ENCODE peak calls at places on chromosome 11, in four cellular contexts. F is K562, U is SK-N-SH, M is GM12878. T is an unnamed sample.

GRCh38 chr11:24587655-24588054 is 90.8 kb downstream of the LUZP2 start:
- DNase-seq in F (no peak), U (no peak), M (no peak), T (no peak)

GRCh38 chr11:76626921-76627391 is 43.6 kb downstream of the LRRC32 start:
- DNase-seq in F (no peak), U (no peak), M (peak; percentile 88), T (no peak)

GRCh38 chr11:5301846-5302245 is at the start of gene OR51B4:
- DNase-seq in F (no peak), U (no peak), M (no peak), T (no peak)

GRCh38 chr11:68584097-68584496 is 100.2 kb upstream of the GAL start:
- DNase-seq in F (peak; percentile 76), U (peak; percentile 55), M (no peak), T (no peak)

GRCh38 chr11:46246514-46246913 is 30.9 kb upstream of the CREB3L1 start:
- DNase-seq in F (no peak), U (no peak), M (no peak), T (no peak)

GRCh38 chr11:132595711-132596111 is 936.6 kb downstream of the OPCML start:
- DNase-seq in F (no peak), U (peak; percentile 32), M (no peak), T (no peak)

GRCh38 chr11:92222701-92223100 is 1.9 kb upstream of the FAT3 start:
- DNase-seq in F (no peak), U (no peak), M (no peak), T (no peak)

GRCh38 chr11:27496461-27496860 is 10.1 kb downstream of the LIN7C start:
- DNase-seq in F (no peak), U (no peak), M (no peak), T (no peak)

GRCh38 chr11:131643171-131643570 is 272.8 kb downstream of the NTM start:
- DNase-seq in F (no peak), U (peak; percentile 59), M (no peak), T (no peak)

GRCh38 chr11:64251722-64251985 is 324 bp downstream of the PLCB3 start:
- DNase-seq in F (no peak), U (no peak), M (no peak), T (no peak)

DNA sequence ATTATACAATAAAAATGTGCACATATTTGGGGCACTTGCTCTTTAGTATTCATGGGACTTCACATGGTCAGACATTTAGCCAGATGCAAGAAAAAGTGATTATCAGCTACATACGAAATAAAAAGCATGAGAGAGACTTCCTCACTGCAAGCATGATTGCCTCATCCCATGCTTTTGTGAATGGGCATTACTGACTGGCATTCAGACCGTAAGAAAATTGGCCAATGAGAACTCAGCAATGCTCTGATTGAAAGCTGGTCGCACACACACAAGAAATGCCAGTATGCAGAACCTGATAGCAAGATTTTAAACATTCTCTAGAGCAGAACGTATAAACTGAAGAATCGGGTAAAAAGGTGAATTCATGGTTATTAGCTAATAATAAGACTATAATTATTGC is 39.3 kb downstream of the BLID start:
- DNase-seq in F (no peak), U (no peak), M (no peak), T (no peak)
- TF ChIP-seq JUND in F (no peak), U (no peak), M (no peak), T (no peak)

DNA sequence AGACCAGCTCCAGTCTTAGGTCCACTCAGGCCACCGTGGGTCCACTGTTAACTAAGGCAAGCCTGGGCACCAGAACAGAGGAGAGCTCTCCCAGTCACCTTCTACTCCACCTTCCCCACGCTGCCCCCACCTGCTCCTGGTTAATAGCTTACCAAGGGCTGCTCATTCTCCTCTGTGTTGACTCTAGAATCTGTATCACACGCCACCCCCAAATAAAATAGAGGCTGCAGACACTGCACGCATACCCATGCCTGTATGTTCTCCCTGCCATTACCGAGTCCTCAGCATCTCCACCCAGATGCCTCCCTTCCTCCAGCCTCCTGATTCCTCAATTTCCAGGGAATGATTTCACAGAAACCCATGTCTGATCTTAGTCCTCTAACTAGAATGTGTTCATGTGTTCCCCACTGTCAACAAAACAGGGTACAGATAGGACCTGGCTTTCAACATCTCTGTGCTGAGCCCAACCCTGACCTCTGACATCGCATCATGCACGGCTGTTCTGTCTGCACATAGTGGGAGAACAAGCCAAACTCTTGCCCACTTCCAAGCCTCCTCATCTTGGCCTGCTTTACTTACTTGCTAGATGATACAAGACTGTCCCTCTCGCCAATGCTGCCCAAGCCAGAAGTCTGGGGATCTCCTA is 49.8 kb downstream of the SMCO4 start:
- DNase-seq in F (no peak), U (no peak), M (no peak), T (no peak)
- TF ChIP-seq JUND in F (no peak), U (no peak), M (no peak), T (no peak)

DNA sequence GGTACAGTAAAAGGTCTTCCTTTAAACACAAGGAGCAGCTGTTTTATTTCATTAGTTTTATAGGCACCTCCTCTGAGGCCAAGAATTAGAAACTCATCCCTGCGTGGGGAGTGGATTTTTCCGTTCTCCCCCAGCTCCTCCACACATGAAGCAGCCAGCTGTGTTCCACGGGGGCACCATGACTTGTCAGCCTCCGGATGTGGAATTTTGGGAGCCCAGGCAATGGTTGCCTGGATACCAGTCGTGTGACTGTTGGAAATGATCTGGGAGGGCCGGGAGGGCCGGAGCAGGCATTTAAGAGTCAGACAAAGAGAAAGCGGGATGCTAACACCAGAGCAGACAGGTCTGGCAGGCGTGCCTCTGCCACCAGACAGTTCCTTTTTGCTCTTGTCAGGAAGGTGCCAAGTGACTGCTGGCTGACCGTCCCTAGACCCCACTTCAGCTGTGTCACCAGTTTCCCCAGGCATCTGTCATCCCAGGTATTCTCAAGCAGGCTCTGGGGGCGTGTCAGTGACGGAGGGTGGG is 15.9 kb upstream of the CDC42EP2 start:
- DNase-seq in F (no peak), U (no peak), M (no peak), T (no peak)
- TF ChIP-seq JUND in F (no peak), U (no peak), M (no peak), T (no peak)

DNA sequence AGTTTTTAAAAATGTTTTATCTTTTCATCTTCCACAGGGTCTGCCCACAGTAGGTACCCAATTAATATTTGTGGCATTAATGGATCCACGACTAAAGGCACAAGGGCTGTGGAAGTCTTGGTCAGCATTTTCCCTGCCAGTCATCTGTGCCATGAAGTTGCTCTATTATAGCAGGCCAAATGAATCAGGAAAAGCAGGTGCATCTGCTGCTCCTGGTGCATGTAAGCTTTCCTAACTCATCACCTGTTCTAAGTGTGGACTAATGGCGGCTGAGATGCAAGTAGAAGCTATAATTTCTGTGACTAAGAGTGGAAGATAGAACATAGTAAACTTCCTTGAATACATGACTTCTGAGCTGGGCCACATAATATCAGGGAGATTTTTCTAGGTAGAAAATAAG is 182.5 kb upstream of the TENM4 start:
- DNase-seq in F (no peak), U (no peak), M (no peak), T (no peak)
- TF ChIP-seq JUND in F (no peak), U (no peak), M (no peak), T (no peak)

DNA sequence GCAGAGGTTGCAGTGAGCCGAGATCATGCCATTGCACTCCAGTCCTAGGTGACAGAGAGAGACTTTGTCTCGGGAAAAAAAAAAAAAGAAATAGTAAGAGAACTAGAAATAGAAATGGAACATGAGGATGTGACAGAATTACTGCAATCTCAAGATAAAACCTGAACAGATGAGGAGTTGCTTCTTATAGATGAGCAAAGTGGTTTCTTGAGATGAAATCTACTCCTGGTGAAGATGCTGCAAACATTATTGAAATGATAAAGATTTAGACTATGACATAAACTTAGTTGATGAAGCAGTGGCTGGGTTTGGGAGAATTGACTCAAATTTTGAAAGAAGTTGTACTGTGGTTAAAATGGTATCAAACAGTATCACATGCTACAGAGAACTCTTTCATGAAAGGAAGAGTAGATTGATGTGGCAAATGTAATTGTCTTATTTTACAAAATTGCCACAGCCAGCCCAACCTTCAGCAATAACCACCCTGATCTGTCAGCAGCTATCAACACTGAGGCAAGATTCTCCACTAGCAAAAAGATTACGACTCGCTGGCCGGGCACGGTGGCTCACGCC is 13.7 kb downstream of the XNDC1N start:
- DNase-seq in F (no peak), U (no peak), M (no peak), T (no peak)
- TF ChIP-seq JUND in F (no peak), U (no peak), M (no peak), T (no peak)

GRCh38 chr11:71252782-71253730 is 679 bp upstream of the SHANK2 start:
- DNase-seq in F (no peak), U (no peak), M (no peak), T (peak; percentile 79)

GRCh38 chr11:71251761-71252433 is 480 bp downstream of the SHANK2 start:
- DNase-seq in F (no peak), U (peak; percentile 92), M (no peak), T (peak; percentile 85)

GRCh38 chr11:71250512-71251158 is 1.7 kb downstream of the SHANK2 start:
- DNase-seq in F (no peak), U (no peak), M (no peak), T (no peak)

GRCh38 chr11:71252434-71252781 is at the start of gene SHANK2:
- DNase-seq in F (no peak), U (peak; percentile 60), M (no peak), T (peak; percentile 81)

GRCh38 chr11:71251159-71251721 is 1.1 kb downstream of the SHANK2 start:
- DNase-seq in F (no peak), U (peak; percentile 76), M (no peak), T (peak; percentile 48)
- TF ChIP-seq JUND in F (no peak), U (no peak), M (no peak), T (no peak)

DNA sequence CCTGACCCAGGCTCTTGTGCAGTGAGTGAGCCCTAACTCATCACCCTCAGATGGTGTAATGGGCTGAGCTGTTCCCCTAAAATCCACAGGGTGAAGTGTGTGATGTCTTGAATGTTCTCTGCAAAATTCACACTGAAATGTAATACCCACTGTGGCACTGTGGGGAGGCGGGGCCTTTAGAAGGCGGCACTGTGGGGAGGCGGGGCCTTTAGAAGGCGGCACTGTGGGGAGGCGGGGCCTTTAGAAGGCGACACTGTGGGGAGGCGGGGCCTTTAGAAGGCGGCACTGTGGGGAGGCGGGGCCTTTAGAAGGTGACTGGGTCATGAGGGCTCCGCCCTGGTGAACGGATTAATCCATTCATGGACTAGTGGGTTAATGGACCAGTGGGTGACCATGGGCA is 33.0 kb downstream of the CHID1 start:
- DNase-seq in F (peak; percentile 91), U (peak; percentile 71), M (no peak), T (no peak)
- TF ChIP-seq JUND in F (no peak), U (no peak), M (no peak), T (no peak)

DNA sequence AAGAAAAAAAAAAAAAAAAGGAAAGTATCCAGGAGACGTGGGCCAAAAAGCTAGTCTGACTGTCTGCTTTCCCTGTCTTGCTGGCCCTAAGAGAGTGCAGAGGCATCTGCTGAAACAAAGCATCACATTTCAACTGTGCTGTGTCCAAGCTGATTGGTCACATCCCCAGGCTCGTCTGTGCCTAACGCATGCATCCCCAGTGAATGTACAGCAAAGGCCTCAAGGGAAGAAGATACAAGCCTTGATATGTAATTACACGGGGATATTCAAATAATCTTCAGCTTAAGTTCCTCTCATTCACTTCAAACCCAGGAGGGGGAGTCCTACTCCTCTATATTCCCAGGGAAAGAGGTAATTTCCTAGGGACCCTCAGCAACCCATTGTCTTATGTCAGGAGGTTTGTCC is 5.4 kb upstream of the SORL1 start:
- DNase-seq in F (no peak), U (peak; percentile 67), M (no peak), T (peak; percentile 55)
- TF ChIP-seq JUND in F (no peak), U (no peak), M (no peak), T (no peak)

T was measured in T47D.